ENCODE peak calls at places on chromosome 9, in four cellular contexts. G is GM12878, U is K562, E is HepG2. O is an unnamed sample.
A peak's percentile ranks its signal among the peaks of the same experiment; 100 is the strongest.

GRCh38 chr9:129435996-129436676 is 184.8 kb downstream of the C9orf50 start:
- DNase-seq in U (no peak), G (no peak), E (no peak), O (no peak)

GRCh38 chr9:91071185-91071990 is 269.8 kb downstream of the SYK start:
- DNase-seq in E (peak; percentile 76), G (no peak), U (no peak), O (no peak)

GRCh38 chr9:26540094-26540493 is 352.5 kb downstream of the CAAP1 start:
- DNase-seq in U (no peak), G (no peak), E (peak; percentile 2), O (no peak)

GRCh38 chr9:76880210-76880609 is 25.7 kb downstream of the PRUNE2 start:
- DNase-seq in G (no peak), U (no peak), E (no peak), O (no peak)

GRCh38 chr9:129627556-129628492 is 1.9 kb downstream of the NTMT1 start:
- DNase-seq in G (no peak), E (no peak), U (no peak), O (no peak)

GRCh38 chr9:77833686-77834429 is 185.7 kb upstream of the GNA14 start:
- DNase-seq in E (no peak), U (no peak), G (no peak), O (no peak)

GRCh38 chr9:72882117-72882775 is 70.6 kb downstream of the ALDH1A1 start:
- DNase-seq in U (no peak), E (no peak), G (no peak), O (no peak)

GRCh38 chr9:97556721-97557605 is 55.5 kb downstream of the TMOD1 start:
- DNase-seq in G (no peak), U (no peak), E (no peak), O (no peak)

GRCh38 chr9:131528186-131528585 is 2.9 kb downstream of the UCK1 start:
- DNase-seq in U (no peak), E (no peak), G (no peak), O (no peak)

GRCh38 chr9:22170162-22170932 is 161.2 kb upstream of the CDKN2B start:
- DNase-seq in U (no peak), G (no peak), E (peak; percentile 9), O (no peak)

GRCh38 chr9:29730096-29730621 is 2156.9 kb upstream of the C9orf72 start:
- DNase-seq in U (no peak), G (no peak), E (no peak), O (no peak)

GRCh38 chr9:29685531-29685930 is 2112.2 kb upstream of the C9orf72 start:
- DNase-seq in E (no peak), U (no peak), G (no peak), O (no peak)

GRCh38 chr9:131366745-131367401 is 27.0 kb upstream of the PRRC2B start:
- DNase-seq in E (peak; percentile 64), U (no peak), G (no peak), O (peak; percentile 36)

GRCh38 chr9:123929177-123929869 is 603 bp downstream of the DENND1A start:
- DNase-seq in U (peak; percentile 49), G (no peak), E (peak; percentile 54), O (no peak)

GRCh38 chr9:107024193-107024592 is 161.2 kb downstream of the ZNF462 start:
- DNase-seq in G (peak; percentile 45), E (no peak), U (no peak), O (no peak)

GRCh38 chr9:131630206-131630831 is 85.0 kb downstream of the PRRT1B start:
- DNase-seq in U (no peak), E (no peak), G (peak; percentile 75), O (no peak)

GRCh38 chr9:106613250-106613737 is 249.7 kb upstream of the ZNF462 start:
- DNase-seq in U (no peak), E (no peak), G (no peak), O (no peak)

GRCh38 chr9:88224938-88225337 is 86.7 kb upstream of the SPATA31C2 start:
- DNase-seq in U (no peak), E (no peak), G (no peak), O (no peak)

GRCh38 chr9:88993327-88993726 is 2.1 kb downstream of the S1PR3 start:
- DNase-seq in E (peak; percentile 18), U (no peak), G (no peak), O (no peak)

GRCh38 chr9:7150153-7150890 is 392.5 kb downstream of the KDM4C start:
- DNase-seq in G (no peak), E (no peak), U (no peak), O (no peak)

GRCh38 chr9:76403352-76403751 is 9.1 kb upstream of the RFK start:
- DNase-seq in G (peak; percentile 55), U (peak; percentile 11), E (peak; percentile 64), O (peak; percentile 34)

GRCh38 chr9:5393497-5393896 is 44.2 kb downstream of the PLGRKT start:
- DNase-seq in G (no peak), U (no peak), E (no peak), O (no peak)

GRCh38 chr9:132537352-132537751 is 45.1 kb upstream of the BARHL1 start:
- DNase-seq in U (no peak), E (no peak), G (no peak), O (no peak)

GRCh38 chr9:115015018-115015635 is 84.7 kb upstream of the TNFSF8 start:
- DNase-seq in G (no peak), E (peak; percentile 7), U (peak; percentile 17), O (peak; percentile 44)

GRCh38 chr9:86452194-86452828 is 98.1 kb upstream of the TUT7 start:
- DNase-seq in E (peak; percentile 6), U (no peak), G (no peak), O (no peak)

GRCh38 chr9:78029601-78030552 is 1.7 kb downstream of the GNAQ start:
- DNase-seq in E (no peak), U (peak; percentile 64), G (no peak), O (peak; percentile 21)

GRCh38 chr9:110880123-110880522 is 158.1 kb downstream of the LPAR1 start:
- DNase-seq in U (no peak), G (no peak), E (no peak), O (no peak)

GRCh38 chr9:2655411-2655901 is 33.9 kb downstream of the VLDLR start:
- DNase-seq in G (no peak), U (no peak), E (no peak), O (no peak)

GRCh38 chr9:115650768-115651167 is 502.8 kb upstream of the PAPPA start:
- DNase-seq in U (no peak), G (no peak), E (no peak), O (no peak)

GRCh38 chr9:18490591-18491370 is 16.8 kb downstream of the ADAMTSL1 start:
- DNase-seq in G (no peak), E (no peak), U (no peak), O (no peak)

GRCh38 chr9:523444-523843 is 308.8 kb downstream of the DOCK8 start:
- DNase-seq in E (no peak), U (no peak), G (no peak), O (no peak)

GRCh38 chr9:127754099-127754760 is 19.1 kb upstream of the TOR2A start:
- DNase-seq in E (no peak), U (peak; percentile 53), G (no peak), O (peak; percentile 82)

GRCh38 chr9:98506422-98507054 is 202.2 kb downstream of the GABBR2 start:
- DNase-seq in U (no peak), E (no peak), G (no peak), O (no peak)

GRCh38 chr9:137130176-137130755 is 8.7 kb upstream of the GRIN1 start:
- DNase-seq in U (peak; percentile 48), G (no peak), E (no peak), O (no peak)
- TF ChIP-seq SP1 in U (no peak), G (no peak), E (no peak), O (no peak)

GRCh38 chr9:136019041-136019680 is 58.0 kb upstream of the UBAC1 start:
- DNase-seq in U (no peak), E (no peak), G (no peak), O (no peak)
- TF ChIP-seq FOXM1 in U (no peak), E (no peak), G (no peak), O (no peak)

GRCh38 chr9:8223861-8224260 is 424.3 kb upstream of the DMAC1 start:
- DNase-seq in G (no peak), E (no peak), U (no peak), O (no peak)

GRCh38 chr9:8224381-8224791 is 424.8 kb upstream of the DMAC1 start:
- DNase-seq in G (no peak), U (no peak), E (no peak), O (no peak)

GRCh38 chr9:8221462-8221861 is 421.9 kb upstream of the DMAC1 start:
- DNase-seq in U (no peak), E (no peak), G (no peak), O (no peak)
- TF ChIP-seq SP1 in U (no peak), E (no peak), G (no peak), O (no peak)

GRCh38 chr9:95156074-95156473 is 161.4 kb downstream of the FANCC start:
- DNase-seq in G (no peak), U (no peak), E (no peak), O (no peak)

GRCh38 chr9:95155211-95155610 is 162.3 kb downstream of the FANCC start:
- DNase-seq in E (no peak), G (no peak), U (no peak), O (no peak)

GRCh38 chr9:95157491-95158151 is 159.9 kb downstream of the FANCC start:
- DNase-seq in G (peak; percentile 40), E (peak; percentile 57), U (peak; percentile 44), O (no peak)
- TF ChIP-seq FOXM1 in G (peak; percentile 55), E (no peak), U (no peak), O (no peak)

GRCh38 chr9:125861405-125862063 is 114.4 kb downstream of the PBX3 start:
- DNase-seq in G (no peak), E (no peak), U (no peak), O (no peak)
- TF ChIP-seq SP1 in G (no peak), E (no peak), U (no peak), O (no peak)

GRCh38 chr9:13567833-13568232 is 288.3 kb upstream of the MPDZ start:
- DNase-seq in G (no peak), U (no peak), E (no peak), O (no peak)

GRCh38 chr9:13570521-13570974 is 291.1 kb upstream of the MPDZ start:
- DNase-seq in U (no peak), E (no peak), G (no peak), O (no peak)

GRCh38 chr9:13568446-13568845 is 289.0 kb upstream of the MPDZ start:
- DNase-seq in U (no peak), G (no peak), E (no peak), O (no peak)

GRCh38 chr9:13569706-13570423 is 290.4 kb upstream of the MPDZ start:
- DNase-seq in E (no peak), G (no peak), U (no peak), O (no peak)

DNA sequence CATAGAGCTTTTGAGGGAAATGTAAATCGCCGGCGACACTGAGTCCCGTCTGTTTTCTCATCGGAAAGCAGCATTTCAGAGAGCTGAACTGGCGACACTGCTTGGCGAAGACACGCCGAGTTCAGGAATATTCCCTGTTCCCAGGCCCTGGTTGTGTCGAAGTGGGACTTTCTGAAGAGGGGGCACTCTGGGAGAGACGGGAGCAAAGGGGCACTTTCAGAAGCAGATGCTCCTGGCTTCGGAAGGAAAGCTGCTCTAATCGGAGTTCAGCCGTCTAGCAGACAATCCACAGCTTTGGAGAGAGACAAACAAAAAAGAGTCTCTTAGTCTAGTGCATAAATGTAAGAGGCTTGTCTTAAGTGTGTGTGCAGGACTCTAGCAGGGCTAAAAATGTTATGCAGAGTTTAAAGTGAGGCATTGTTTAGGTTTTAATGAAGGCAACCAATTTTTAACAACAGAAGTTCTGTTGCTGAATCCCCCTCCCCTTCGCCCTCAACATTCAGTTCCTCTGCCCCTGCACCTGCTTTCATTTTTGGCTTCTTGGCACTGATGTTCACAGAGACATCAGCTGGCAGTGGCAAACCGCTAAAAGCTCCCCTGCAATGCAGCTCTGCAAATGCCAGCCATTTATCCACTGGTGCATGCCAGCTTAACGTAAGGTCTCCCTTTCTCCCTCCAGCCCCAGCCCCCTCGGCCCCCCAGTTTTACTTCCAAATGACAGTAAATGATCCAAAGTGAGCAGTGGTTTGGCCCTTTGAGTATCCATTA is 289.5 kb upstream of the MPDZ start:
- DNase-seq in E (no peak), G (no peak), U (no peak), O (no peak)
- TF ChIP-seq FOXM1 in E (no peak), G (no peak), U (no peak), O (no peak)